ENCODE peak calls at places on chromosomes 12 and 14, in seven cellular contexts. S, P, E, I, K, W and M are unnamed samples.

GRCh38 chr12:116358850-116359761 is 81.6 kb upstream of the MED13L start:
- DNase-seq in S (peak; percentile 97), P (peak; percentile 98), E (peak; percentile 94), I (peak; percentile 89), K (peak; percentile 98), W (peak; percentile 84), M (peak; percentile 7)

GRCh38 chr12:83826112-83826511 is 1086.5 kb downstream of the SLC6A15 start:
- DNase-seq in S (peak; percentile 46), P (peak; percentile 6), E (peak; percentile 21), I (no peak), K (no peak), W (no peak), M (peak; percentile 15)

GRCh38 chr12:96902076-96902475 is 5.0 kb upstream of the NEDD1 start:
- DNase-seq in S (peak; percentile 48), P (peak; percentile 13), E (no peak), I (no peak), K (no peak), W (no peak), M (no peak)

GRCh38 chr12:76560083-76560491 is 516 bp upstream of the OSBPL8 start:
- DNase-seq in S (no peak), P (no peak), E (no peak), I (no peak), K (no peak), W (peak; percentile 3), M (no peak)

GRCh38 chr12:86671001-86671400 is 414.8 kb upstream of the MGAT4C start:
- DNase-seq in S (no peak), P (no peak), E (no peak), I (no peak), K (no peak), W (no peak), M (no peak)

GRCh38 chr14:73776194-73776537 is 62.0 kb upstream of the PNMA1 start:
- DNase-seq in S (no peak), P (no peak), E (no peak), I (peak; percentile 43), K (no peak), W (no peak), M (no peak)

GRCh38 chr14:32702571-32702970 is 236.1 kb upstream of the NPAS3 start:
- DNase-seq in S (no peak), P (no peak), E (no peak), I (peak; percentile 31), K (peak; percentile 62), W (no peak), M (no peak)

GRCh38 chr12:47554046-47554653 is 151.7 kb downstream of the RPAP3 start:
- DNase-seq in S (no peak), P (no peak), E (no peak), I (no peak), K (no peak), W (no peak), M (no peak)

GRCh38 chr12:80627773-80628172 is 79.7 kb upstream of the MYF6 start:
- DNase-seq in S (no peak), P (no peak), E (no peak), I (no peak), K (no peak), W (peak; percentile 10), M (no peak)

GRCh38 chr14:101716956-101717662 is 44.4 kb upstream of the PPP2R5C start:
- DNase-seq in S (no peak), P (peak; percentile 43), E (no peak), I (peak; percentile 9), K (no peak), W (no peak), M (no peak)

GRCh38 chr12:69657376-69658137 is 41.5 kb downstream of the BEST3 start:
- DNase-seq in S (peak; percentile 26), P (peak; percentile 92), E (no peak), I (no peak), K (no peak), W (no peak), M (no peak)

GRCh38 chr14:56474419-56475022 is 105.1 kb upstream of the TMEM260 start:
- DNase-seq in S (peak; percentile 37), P (peak; percentile 30), E (peak; percentile 17), I (no peak), K (no peak), W (no peak), M (peak; percentile 20)

GRCh38 chr12:127149226-127149964 is 1117.6 kb upstream of the TMEM132C start:
- DNase-seq in S (no peak), P (no peak), E (no peak), I (no peak), K (no peak), W (peak; percentile 47), M (no peak)

GRCh38 chr12:93387780-93388179 is 10.1 kb downstream of the NUDT4 start:
- DNase-seq in S (no peak), P (no peak), E (no peak), I (no peak), K (no peak), W (no peak), M (no peak)

GRCh38 chr12:65238609-65239008 is 39.9 kb upstream of the MSRB3 start:
- DNase-seq in S (no peak), P (no peak), E (no peak), I (no peak), K (no peak), W (no peak), M (no peak)

GRCh38 chr14:60565211-60565610 is 56.3 kb downstream of the SIX6 start:
- DNase-seq in S (no peak), P (no peak), E (no peak), I (no peak), K (no peak), W (peak; percentile 23), M (no peak)

GRCh38 chr12:46357438-46358324 is 14.9 kb downstream of the SLC38A2 start:
- DNase-seq in S (peak; percentile 72), P (no peak), E (peak; percentile 53), I (no peak), K (no peak), W (peak; percentile 71), M (no peak)

GRCh38 chr14:91225025-91225424 is 19.5 kb downstream of the GPR68 start:
- DNase-seq in S (no peak), P (no peak), E (no peak), I (no peak), K (no peak), W (no peak), M (no peak)

GRCh38 chr12:116236148-116236731 is 41.3 kb downstream of the MED13L start:
- DNase-seq in S (peak; percentile 63), P (peak; percentile 76), E (peak; percentile 35), I (peak; percentile 34), K (no peak), W (no peak), M (peak; percentile 32)

GRCh38 chr14:80477388-80478160 is 266.3 kb upstream of the DIO2 start:
- DNase-seq in S (no peak), P (no peak), E (no peak), I (no peak), K (no peak), W (no peak), M (no peak)

GRCh38 chr12:64232201-64232600 is 10.1 kb upstream of the KICS2 start:
- DNase-seq in S (no peak), P (no peak), E (no peak), I (no peak), K (no peak), W (no peak), M (no peak)

GRCh38 chr12:64240781-64241180 is 18.7 kb upstream of the KICS2 start:
- DNase-seq in S (no peak), P (no peak), E (no peak), I (no peak), K (no peak), W (no peak), M (no peak)

GRCh38 chr12:64237382-64237781 is 15.3 kb upstream of the KICS2 start:
- DNase-seq in S (no peak), P (no peak), E (no peak), I (no peak), K (no peak), W (no peak), M (no peak)

DNA sequence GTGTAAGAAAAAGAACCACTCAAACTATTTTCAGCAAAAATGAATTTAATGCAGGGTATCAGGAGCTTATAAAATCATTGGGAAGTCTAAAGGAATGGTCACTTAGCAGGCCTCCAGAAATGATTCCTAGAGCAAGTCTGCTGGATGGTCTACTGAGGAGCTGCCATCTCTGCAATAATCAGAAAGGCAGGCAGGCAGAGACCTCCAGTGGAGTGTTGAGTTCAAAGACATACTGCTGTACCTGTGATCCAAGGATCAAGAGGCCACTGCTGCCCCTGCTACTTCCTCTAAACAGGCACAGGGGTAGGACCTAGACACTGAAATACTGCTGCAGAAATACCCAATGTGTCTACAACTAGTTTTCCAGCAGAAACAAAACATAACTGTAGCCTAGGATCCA is 14.5 kb upstream of the KICS2 start:
- DNase-seq in S (peak; percentile 29), P (no peak), E (no peak), I (no peak), K (no peak), W (no peak), M (no peak)
- TF ChIP-seq CTCF in S (no peak), P (no peak), E (no peak), I (no peak), K (no peak), W (peak; percentile 32), M (peak; percentile 47)

GRCh38 chr12:131830335-131831020 is 2.3 kb downstream of the MMP17 start:
- DNase-seq in S (peak; percentile 86), P (peak; percentile 90), E (no peak), I (peak; percentile 56), K (peak; percentile 94), W (peak; percentile 68), M (no peak)
- TF ChIP-seq CTCF in S (peak; percentile 80), P (peak; percentile 75), E (peak; percentile 53), I (no peak), K (peak; percentile 77), W (peak; percentile 65), M (peak; percentile 96)

GRCh38 chr12:44816446-44817017 is 59.6 kb downstream of the NELL2 start:
- DNase-seq in S (no peak), P (no peak), E (no peak), I (no peak), K (no peak), W (no peak), M (no peak)

GRCh38 chr12:44817687-44818086 is 58.4 kb downstream of the NELL2 start:
- DNase-seq in S (no peak), P (peak; percentile 1), E (no peak), I (no peak), K (no peak), W (no peak), M (no peak)

GRCh38 chr12:44812062-44812461 is 64.1 kb downstream of the NELL2 start:
- DNase-seq in S (peak; percentile 33), P (peak; percentile 9), E (peak; percentile 7), I (no peak), K (no peak), W (no peak), M (no peak)
- TF ChIP-seq CTCF in S (no peak), P (no peak), E (no peak), I (no peak), K (no peak), W (peak; percentile 10), M (no peak)

DNA sequence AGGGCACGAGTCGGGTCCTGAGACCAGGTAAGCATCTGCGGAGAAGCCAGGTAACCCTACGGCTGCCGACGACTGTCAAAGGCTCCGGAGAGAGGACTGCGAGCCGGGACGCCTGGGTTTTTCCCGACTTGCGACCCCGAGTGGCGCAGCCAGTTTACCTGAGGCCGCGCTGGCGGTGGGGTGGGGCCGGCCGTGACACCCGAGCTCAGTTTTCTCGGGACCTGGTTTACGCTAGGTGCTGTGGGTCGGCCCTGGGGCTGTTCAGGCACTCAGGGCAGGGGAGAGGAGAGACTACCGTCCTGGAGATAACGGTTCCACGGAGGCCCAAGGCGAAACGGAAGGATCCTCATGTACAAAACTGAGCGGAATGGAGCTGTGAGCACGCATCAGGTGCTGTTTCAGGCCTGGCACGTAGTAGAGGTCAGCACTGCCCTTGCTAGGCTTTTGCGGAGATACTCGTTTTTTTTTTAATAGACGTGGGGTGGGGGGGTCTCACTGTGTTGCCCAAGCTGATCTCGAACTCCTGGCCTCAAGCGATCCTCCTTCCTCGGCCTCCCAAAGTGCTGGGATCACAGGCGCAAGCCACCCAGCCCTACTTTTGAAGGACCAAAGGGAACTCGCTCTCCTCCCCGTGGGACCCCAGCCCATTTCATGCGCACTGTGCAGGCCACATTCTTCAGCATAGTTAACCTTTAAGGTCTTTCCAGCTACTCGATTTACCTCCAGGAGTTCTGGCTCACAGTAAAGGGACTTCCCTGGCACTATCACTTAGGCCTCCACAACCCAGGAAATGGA is 466 bp downstream of the MTRFR start:
- DNase-seq in S (no peak), P (no peak), E (no peak), I (no peak), K (peak; percentile 44), W (no peak), M (no peak)
- TF ChIP-seq CTCF in S (no peak), P (no peak), E (no peak), I (no peak), K (peak; percentile 19), W (no peak), M (no peak)